ENCODE peak calls at places on chromosomes 16 and 17, in five cellular contexts. Y, H, U, A and V are unnamed samples.

GRCh38 chr17:61294777-61295176 is 104.9 kb upstream of the TBX2 start:
- DNase-seq in U (peak), H (peak), Y (peak), A (no peak), V (peak)

GRCh38 chr17:77546772-77547201 is 406.0 kb downstream of the SEC14L1 start:
- DNase-seq in U (no peak), A (no peak), Y (no peak), H (no peak), V (no peak)

GRCh38 chr16:89641719-89642187 is 15.8 kb downstream of the CHMP1A start:
- DNase-seq in H (no peak), Y (no peak), U (no peak), A (no peak), V (no peak)

GRCh38 chr16:28324235-28324886 is 32.0 kb downstream of the SBK1 start:
- DNase-seq in Y (no peak), A (no peak), H (no peak), U (no peak), V (no peak)

GRCh38 chr17:17305282-17305801 is 2.2 kb downstream of the NT5M start:
- DNase-seq in A (no peak), U (no peak), H (no peak), Y (no peak), V (no peak)

GRCh38 chr16:27198451-27199234 is 4.7 kb upstream of the KDM8 start:
- DNase-seq in A (no peak), Y (peak), U (no peak), H (no peak), V (no peak)

GRCh38 chr17:1055231-1055630 is 58.3 kb downstream of the TIMM22 start:
- DNase-seq in A (no peak), Y (no peak), U (no peak), H (no peak), V (no peak)

GRCh38 chr16:85259115-85259830 is 147.0 kb upstream of the CIBAR2 start:
- DNase-seq in A (no peak), Y (no peak), U (no peak), H (no peak), V (no peak)

GRCh38 chr16:74759564-74759963 is 15.1 kb downstream of the FA2H start:
- DNase-seq in Y (no peak), H (no peak), A (no peak), U (no peak), V (no peak)

GRCh38 chr17:68125471-68125870 is 89.9 kb downstream of the KPNA2 start:
- DNase-seq in A (no peak), U (no peak), Y (no peak), H (no peak), V (no peak)

GRCh38 chr17:30549864-30550511 is 72.8 kb downstream of the GOSR1 start:
- DNase-seq in H (peak), A (no peak), Y (peak), U (no peak), V (no peak)

GRCh38 chr17:393806-394717 is 41.5 kb upstream of the RPH3AL start:
- DNase-seq in A (no peak), H (no peak), U (no peak), Y (no peak), V (no peak)

GRCh38 chr17:55089955-55090573 is 121.5 kb downstream of the STXBP4 start:
- DNase-seq in U (no peak), Y (peak), H (peak), A (no peak), V (peak)

GRCh38 chr17:81084691-81085419 is 49.9 kb downstream of the BAIAP2 start:
- DNase-seq in A (no peak), Y (no peak), H (no peak), U (no peak), V (no peak)

GRCh38 chr17:81890447-81891302 is 711 bp downstream of the ALYREF start:
- DNase-seq in Y (no peak), U (no peak), H (no peak), A (no peak), V (no peak)